ENCODE peak calls at places on chromosomes 2 and 18, in eight cellular contexts. N is brain microvascular endothelial cell; K is MM.1S; F is effector memory CD4-positive, alpha-beta T cell; M is Peyer's patch; G is colonic mucosa; L is GM23248; J is CD4-positive, CD25-positive, alpha-beta regulatory T cell. T is an unnamed sample.

GRCh38 chr2:28377201-28377816 is 15.3 kb upstream of the FOSL2 start:
- DNase-seq in J (no peak), G (peak), M (peak), K (no peak), N (no peak), L (no peak), F (no peak), T (no peak)

GRCh38 chr18:21722687-21723086 is 17.9 kb upstream of the MIB1 start:
- DNase-seq in L (no peak), K (no peak), F (no peak), J (no peak), N (no peak), G (no peak), M (no peak), T (no peak)

GRCh38 chr2:217845251-217845650 is 157.5 kb downstream of the TNS1 start:
- DNase-seq in J (no peak), F (no peak), N (no peak), K (no peak), M (no peak), G (no peak), L (no peak), T (no peak)

GRCh38 chr18:66640431-66640830 is 36.5 kb upstream of the CDH19 start:
- DNase-seq in M (no peak), F (no peak), L (no peak), J (no peak), G (peak), K (no peak), N (peak), T (no peak)

GRCh38 chr2:218648473-218649100 is 10.8 kb downstream of the ZNF142 start:
- DNase-seq in K (peak), M (peak), L (peak), J (peak), N (peak), G (peak), F (no peak), T (peak)

GRCh38 chr2:68726608-68727367 is 7.8 kb upstream of the ARHGAP25 start:
- DNase-seq in G (no peak), K (peak), M (peak), N (no peak), J (peak), L (no peak), F (peak), T (no peak)

GRCh38 chr2:106841886-106842645 is 43.9 kb downstream of the ST6GAL2 start:
- DNase-seq in L (no peak), K (peak), M (no peak), N (no peak), G (no peak), F (no peak), J (no peak), T (no peak)

GRCh38 chr2:61178603-61179545 is 16.9 kb downstream of the C2orf74 start:
- DNase-seq in K (peak), F (no peak), M (peak), G (peak), J (no peak), N (no peak), L (peak), T (no peak)

GRCh38 chr2:220503446-220503845 is 876.0 kb downstream of the SLC4A3 start:
- DNase-seq in G (no peak), K (no peak), J (no peak), N (no peak), F (no peak), M (no peak), L (no peak), T (no peak)

GRCh38 chr2:105961599-105962146 is 217.0 kb downstream of the NCK2 start:
- DNase-seq in F (no peak), K (peak), J (no peak), N (no peak), M (no peak), G (no peak), L (no peak), T (no peak)

GRCh38 chr2:127859712-127860085 is 1.7 kb upstream of the POLR2D start:
- DNase-seq in N (no peak), F (peak), M (peak), K (peak), G (peak), J (peak), L (no peak), T (no peak)

GRCh38 chr2:101770672-101771071 is 73.2 kb downstream of the MAP4K4 start:
- DNase-seq in M (peak), G (peak), L (peak), J (no peak), N (peak), F (no peak), K (peak), T (no peak)

GRCh38 chr18:54284967-54285785 is 15.9 kb downstream of the POLI start:
- DNase-seq in M (no peak), K (peak), F (peak), L (peak), J (peak), N (peak), G (no peak), T (no peak)

GRCh38 chr18:26405190-26405781 is 143.1 kb downstream of the KCTD1 start:
- DNase-seq in K (peak), J (no peak), F (no peak), G (no peak), L (peak), N (peak), M (no peak), T (no peak)

GRCh38 chr2:60567092-60567491 is 13.6 kb upstream of the BCL11A start:
- DNase-seq in N (no peak), M (no peak), L (no peak), F (no peak), G (no peak), J (no peak), K (no peak), T (no peak)

GRCh38 chr2:29663266-29663665 is 258.1 kb downstream of the ALK start:
- DNase-seq in J (no peak), G (no peak), N (peak), F (no peak), K (no peak), L (peak), M (no peak), T (no peak)

GRCh38 chr2:217604527-217605279 is 398.1 kb downstream of the TNS1 start:
- DNase-seq in J (no peak), F (no peak), N (no peak), G (no peak), K (no peak), M (no peak), L (no peak), T (no peak)

GRCh38 chr18:56593906-56594305 is 44.5 kb downstream of the TXNL1 start:
- DNase-seq in L (peak), N (peak), M (no peak), K (no peak), F (no peak), G (no peak), J (no peak), T (no peak)

GRCh38 chr2:53445376-53446072 is 322.1 kb upstream of the CHAC2 start:
- DNase-seq in M (no peak), K (peak), J (no peak), F (no peak), L (peak), G (no peak), N (peak), T (peak)

GRCh38 chr2:39059366-39059952 is 61.4 kb downstream of the SOS1 start:
- DNase-seq in L (peak), G (no peak), F (no peak), K (peak), J (peak), M (no peak), N (no peak), T (no peak)

GRCh38 chr2:65351234-65351947 is 81.0 kb downstream of the SPRED2 start:
- DNase-seq in G (peak), L (peak), M (no peak), F (no peak), J (no peak), N (peak), K (no peak), T (no peak)

GRCh38 chr2:241136191-241136590 is 13.1 kb downstream of the PASK start:
- DNase-seq in N (no peak), G (no peak), J (no peak), K (no peak), F (no peak), L (no peak), M (peak), T (no peak)

GRCh38 chr2:140201572-140201971 is 1421.4 kb upstream of the NXPH2 start:
- DNase-seq in F (no peak), K (no peak), N (no peak), G (no peak), L (no peak), M (no peak), J (no peak), T (no peak)

GRCh38 chr2:67237288-67237687 is 159.8 kb upstream of the ETAA1 start:
- DNase-seq in M (no peak), J (no peak), F (no peak), K (no peak), N (no peak), L (no peak), G (no peak), T (no peak)

GRCh38 chr2:150681120-150681796 is 193.8 kb upstream of the RND3 start:
- DNase-seq in G (no peak), L (peak), M (no peak), F (no peak), K (no peak), N (peak), J (no peak), T (no peak)

GRCh38 chr2:239856620-239857285 is 168.4 kb downstream of the NDUFA10 start:
- DNase-seq in K (no peak), L (no peak), M (peak), G (peak), N (no peak), F (no peak), J (no peak), T (no peak)

GRCh38 chr2:120983344-120983743 is 247.7 kb downstream of the GLI2 start:
- DNase-seq in J (no peak), K (no peak), F (no peak), M (no peak), L (no peak), N (no peak), G (no peak), T (no peak)

GRCh38 chr18:28576941-28577340 is 400.0 kb upstream of the CDH2 start:
- DNase-seq in F (no peak), G (no peak), M (no peak), K (no peak), L (peak), J (no peak), N (no peak), T (no peak)

GRCh38 chr2:159637988-159638501 is 21.7 kb upstream of the BAZ2B start:
- DNase-seq in G (no peak), M (no peak), K (no peak), F (no peak), L (peak), J (no peak), N (peak), T (no peak)

GRCh38 chr2:25269234-25269633 is 72.5 kb downstream of the DNMT3A start:
- DNase-seq in J (no peak), M (no peak), K (no peak), F (no peak), G (no peak), L (no peak), N (no peak), T (no peak)

GRCh38 chr18:26819046-26819445 is 46.5 kb downstream of the AQP4 start:
- DNase-seq in K (no peak), G (no peak), F (no peak), N (no peak), M (no peak), L (no peak), J (no peak), T (no peak)

GRCh38 chr2:218067523-218067922 is 1.5 kb upstream of the RUFY4 start:
- DNase-seq in N (no peak), G (no peak), J (no peak), K (no peak), M (no peak), F (no peak), L (no peak), T (no peak)

GRCh38 chr18:75574197-75574596 is 146.7 kb upstream of the SMIM21 start:
- DNase-seq in F (no peak), N (no peak), M (no peak), J (no peak), K (no peak), L (no peak), G (no peak), T (no peak)

GRCh38 chr2:169999041-169999440 is 171.8 kb downstream of the UBR3 start:
- DNase-seq in M (no peak), N (no peak), K (no peak), J (no peak), F (no peak), L (peak), G (no peak), T (no peak)

GRCh38 chr2:2324565-2325101 is 6.4 kb downstream of the MYT1L start:
- DNase-seq in G (no peak), F (no peak), N (no peak), M (no peak), K (no peak), L (no peak), J (no peak), T (peak)

GRCh38 chr2:2326653-2327052 is 4.4 kb downstream of the MYT1L start:
- DNase-seq in J (no peak), L (no peak), F (no peak), K (no peak), G (no peak), M (no peak), N (no peak), T (no peak)

GRCh38 chr2:2325538-2325937 is 5.5 kb downstream of the MYT1L start:
- DNase-seq in K (no peak), L (no peak), F (no peak), N (no peak), M (no peak), G (no peak), J (no peak), T (no peak)

GRCh38 chr2:2326053-2326452 is 5.0 kb downstream of the MYT1L start:
- DNase-seq in F (no peak), M (no peak), L (no peak), G (no peak), N (no peak), K (no peak), J (no peak), T (no peak)

DNA sequence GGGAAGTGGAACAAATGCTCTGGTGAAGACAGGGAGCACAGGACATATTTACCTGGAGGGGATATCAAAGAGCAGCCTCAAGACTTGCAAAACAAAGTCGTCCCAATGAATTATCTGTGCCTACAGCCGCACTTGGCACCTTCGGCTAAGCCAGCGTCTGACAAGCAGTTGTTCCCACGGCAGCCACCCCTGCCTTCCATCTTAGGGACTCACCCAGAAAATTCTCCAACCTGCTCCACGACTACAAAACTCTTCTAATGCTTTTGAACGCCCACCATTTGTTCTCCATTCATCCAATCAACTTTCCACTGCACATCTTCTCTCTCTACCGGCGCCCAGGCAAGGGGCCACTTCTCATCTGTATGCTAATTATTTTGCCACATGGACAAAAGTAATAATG is 7.0 kb downstream of the MYT1L start:
- DNase-seq in M (no peak), J (no peak), L (no peak), F (no peak), K (no peak), N (no peak), G (no peak), T (no peak)
- H3K27ac ChIP-seq in M (no peak), J (no peak), L (no peak), F (no peak), K (no peak), N (no peak), G (no peak), T (peak)

GRCh38 chr2:86703704-86704370 is 16.3 kb upstream of the RMND5A start:
- DNase-seq in M (peak), F (no peak), J (no peak), K (no peak), G (peak), L (peak), N (no peak), T (no peak)
- H3K27ac ChIP-seq in M (peak), F (no peak), J (no peak), K (no peak), G (peak), L (peak), N (no peak), T (no peak)

GRCh38 chr18:9435041-9435440 is 40.3 kb upstream of the RALBP1 start:
- DNase-seq in K (no peak), M (no peak), G (no peak), L (no peak), N (no peak), J (no peak), F (no peak), T (no peak)
- H3K27ac ChIP-seq in K (no peak), M (no peak), G (no peak), L (no peak), N (no peak), J (no peak), F (no peak), T (no peak)

GRCh38 chr2:20523053-20523452 is 76.2 kb downstream of the RHOB start:
- DNase-seq in L (no peak), J (no peak), N (no peak), G (no peak), K (no peak), F (no peak), M (no peak), T (no peak)

GRCh38 chr2:20526146-20526545 is 79.3 kb downstream of the RHOB start:
- DNase-seq in F (no peak), M (no peak), K (no peak), L (no peak), J (no peak), N (no peak), G (no peak), T (no peak)

GRCh38 chr2:20525041-20526035 is 78.5 kb downstream of the RHOB start:
- DNase-seq in F (no peak), K (no peak), G (no peak), M (peak), J (no peak), L (peak), N (peak), T (no peak)

GRCh38 chr2:20523798-20524197 is 76.9 kb downstream of the RHOB start:
- DNase-seq in N (no peak), L (no peak), K (no peak), F (no peak), M (no peak), J (no peak), G (no peak), T (no peak)

GRCh38 chr2:20524412-20525040 is 77.7 kb downstream of the RHOB start:
- DNase-seq in L (no peak), F (no peak), J (no peak), G (no peak), N (no peak), K (no peak), M (peak), T (peak)
- H3K27ac ChIP-seq in L (no peak), F (no peak), J (no peak), G (no peak), N (no peak), K (peak), M (peak), T (peak)

DNA sequence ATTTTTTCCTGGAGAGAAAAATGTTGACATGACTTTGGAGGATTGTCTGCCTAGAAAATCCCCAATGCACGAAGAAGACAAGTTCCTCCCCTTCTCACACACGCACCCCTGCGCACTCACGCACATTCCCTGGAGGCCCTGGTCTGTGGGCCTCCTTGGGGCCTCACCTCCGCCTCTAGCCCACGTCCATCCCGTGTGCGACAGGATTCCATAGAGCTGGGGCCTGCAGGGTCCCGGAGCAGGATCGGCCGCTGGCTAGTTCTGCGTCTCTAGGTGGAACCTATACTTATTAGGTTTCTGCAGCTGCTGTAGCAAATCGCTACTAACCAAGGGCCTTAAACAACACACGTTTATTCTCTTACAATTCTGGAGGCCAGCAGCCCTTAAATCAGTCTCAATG is 198.9 kb downstream of the ZFP36L2 start:
- DNase-seq in G (no peak), J (no peak), N (no peak), M (no peak), F (no peak), L (no peak), K (no peak), T (no peak)
- H3K27ac ChIP-seq in G (no peak), J (no peak), N (no peak), M (no peak), F (no peak), L (no peak), K (no peak), T (no peak)

GRCh38 chr2:148554459-148555247 is 89.9 kb upstream of the EPC2 start:
- DNase-seq in G (no peak), L (peak), J (no peak), M (no peak), N (peak), K (no peak), F (no peak), T (no peak)
- H3K27ac ChIP-seq in G (no peak), L (no peak), J (no peak), M (no peak), N (no peak), K (no peak), F (no peak), T (no peak)

GRCh38 chr2:10028988-10029874 is 14.1 kb upstream of the KLF11 start:
- DNase-seq in M (peak), K (no peak), N (no peak), F (no peak), L (peak), G (peak), J (peak), T (no peak)

GRCh38 chr2:10028407-10028987 is 14.9 kb upstream of the KLF11 start:
- DNase-seq in J (no peak), K (no peak), G (no peak), F (no peak), N (no peak), L (no peak), M (no peak), T (no peak)

GRCh38 chr2:10029875-10030223 is 13.5 kb upstream of the KLF11 start:
- DNase-seq in K (no peak), N (no peak), L (no peak), J (no peak), G (no peak), F (no peak), M (no peak), T (no peak)

GRCh38 chr2:10027931-10028330 is 15.4 kb upstream of the KLF11 start:
- DNase-seq in J (no peak), M (no peak), N (no peak), L (no peak), F (no peak), G (no peak), K (no peak), T (no peak)

GRCh38 chr2:10026940-10027569 is 16.3 kb upstream of the KLF11 start:
- DNase-seq in L (no peak), F (no peak), M (no peak), G (no peak), N (no peak), J (no peak), K (no peak), T (no peak)
- H3K27ac ChIP-seq in L (no peak), F (no peak), M (no peak), G (no peak), N (no peak), J (no peak), K (no peak), T (no peak)

T was measured in caudate nucleus.